ENCODE peak calls at places on chromosomes 1 and 21, in four cellular contexts. B is HEK293T, G is K562, I is WTC11. Z is an unnamed sample.

GRCh38 chr21:33975548-33976081 is 60.0 kb upstream of the ATP5PO start:
- DNase-seq in B (no peak), G (no peak), I (no peak), Z (no peak)

GRCh38 chr1:66250075-66250474 is 283.9 kb upstream of the SGIP1 start:
- DNase-seq in B (no peak), G (no peak), I (no peak), Z (no peak)

GRCh38 chr1:115713906-115714305 is 54.6 kb downstream of the CASQ2 start:
- DNase-seq in B (no peak), G (no peak), I (no peak), Z (no peak)

GRCh38 chr1:47809301-47810084 is 187.7 kb downstream of the TRABD2B start:
- DNase-seq in B (no peak), G (no peak), I (no peak), Z (peak; percentile 21)

GRCh38 chr1:198147216-198147615 is 9.6 kb upstream of the NEK7 start:
- DNase-seq in B (no peak), G (no peak), I (no peak), Z (no peak)

GRCh38 chr1:84721152-84721551 is 30.9 kb upstream of the SSX2IP start:
- DNase-seq in B (no peak), G (peak; percentile 28), I (no peak), Z (peak; percentile 6)

GRCh38 chr1:916173-917075 is 7.3 kb upstream of the SAMD11 start:
- DNase-seq in B (peak; percentile 66), G (peak; percentile 48), I (no peak), Z (no peak)

GRCh38 chr1:182279724-182280506 is 111.7 kb downstream of the GLUL start:
- DNase-seq in B (no peak), G (no peak), I (no peak), Z (peak; percentile 91)

GRCh38 chr1:160091666-160092223 is 6.7 kb downstream of the IGSF8 start:
- DNase-seq in B (no peak), G (no peak), I (no peak), Z (no peak)

GRCh38 chr1:89727517-89728312 is 93.1 kb upstream of the LRRC8D start:
- DNase-seq in B (no peak), G (no peak), I (no peak), Z (no peak)

GRCh38 chr21:25515484-25516405 is 91.5 kb downstream of the MRPL39 start:
- DNase-seq in B (no peak), G (no peak), I (no peak), Z (no peak)

GRCh38 chr1:67853704-67854103 is 20.4 kb upstream of the GNG12 start:
- DNase-seq in B (peak; percentile 88), G (peak; percentile 77), I (peak; percentile 95), Z (peak; percentile 25)

GRCh38 chr1:204641936-204642335 is 43.6 kb downstream of the LRRN2 start:
- DNase-seq in B (no peak), G (no peak), I (no peak), Z (no peak)

GRCh38 chr1:38062361-38063288 is 16.0 kb upstream of the POU3F1 start:
- DNase-seq in B (no peak), G (no peak), I (no peak), Z (no peak)

GRCh38 chr1:230145505-230145899 is 78.5 kb downstream of the GALNT2 start:
- DNase-seq in B (no peak), G (no peak), I (no peak), Z (no peak)

GRCh38 chr1:165815725-165816124 is 11.7 kb upstream of the UCK2 start:
- DNase-seq in B (no peak), G (no peak), I (no peak), Z (no peak)

GRCh38 chr21:34536820-34537219 is 24.8 kb upstream of the KCNE1 start:
- DNase-seq in B (no peak), G (no peak), I (no peak), Z (peak; percentile 43)

GRCh38 chr1:975896-976683 is 5.8 kb downstream of the PERM1 start:
- DNase-seq in B (peak; percentile 84), G (peak; percentile 51), I (peak; percentile 74), Z (peak; percentile 39)

GRCh38 chr1:241902376-241903067 is 54.5 kb downstream of the EXO1 start:
- DNase-seq in B (no peak), G (no peak), I (no peak), Z (no peak)

DNA sequence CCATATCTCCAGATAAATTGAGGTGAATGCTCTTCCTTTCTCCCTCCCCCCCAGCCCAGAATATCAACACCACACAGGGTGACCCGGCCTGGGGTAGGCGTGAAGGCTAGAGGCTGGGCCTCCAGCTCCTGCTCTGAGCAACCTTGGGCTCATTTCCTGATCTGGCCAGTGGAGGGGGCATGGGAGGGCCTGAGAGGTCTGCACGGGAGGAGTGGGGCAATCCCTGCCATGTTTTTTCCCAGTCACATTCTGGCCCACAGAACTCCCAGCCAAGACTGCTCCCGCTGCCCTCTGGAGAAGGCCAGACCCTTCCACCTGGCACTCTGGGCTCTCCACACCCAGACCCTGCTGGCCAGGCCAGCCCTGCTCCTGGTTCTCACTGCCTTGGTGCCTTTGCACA is 3.9 kb downstream of the CLDN19 start:
- DNase-seq in B (peak; percentile 58), G (peak; percentile 75), I (peak; percentile 55), Z (peak; percentile 25)
- TF ChIP-seq SP1 in B (no peak), G (no peak), I (no peak), Z (no peak)

GRCh38 chr1:18530567-18531502 is 50.1 kb downstream of the KLHDC7A start:
- DNase-seq in B (no peak), G (peak; percentile 63), I (peak; percentile 43), Z (peak; percentile 21)
- TF ChIP-seq SP1 in B (no peak), G (no peak), I (no peak), Z (no peak)

GRCh38 chr1:162373541-162374375 is 2.9 kb downstream of the SPATA46 start:
- DNase-seq in B (no peak), G (peak; percentile 54), I (no peak), Z (no peak)
- TF ChIP-seq SP1 in B (no peak), G (no peak), I (no peak), Z (no peak)

DNA sequence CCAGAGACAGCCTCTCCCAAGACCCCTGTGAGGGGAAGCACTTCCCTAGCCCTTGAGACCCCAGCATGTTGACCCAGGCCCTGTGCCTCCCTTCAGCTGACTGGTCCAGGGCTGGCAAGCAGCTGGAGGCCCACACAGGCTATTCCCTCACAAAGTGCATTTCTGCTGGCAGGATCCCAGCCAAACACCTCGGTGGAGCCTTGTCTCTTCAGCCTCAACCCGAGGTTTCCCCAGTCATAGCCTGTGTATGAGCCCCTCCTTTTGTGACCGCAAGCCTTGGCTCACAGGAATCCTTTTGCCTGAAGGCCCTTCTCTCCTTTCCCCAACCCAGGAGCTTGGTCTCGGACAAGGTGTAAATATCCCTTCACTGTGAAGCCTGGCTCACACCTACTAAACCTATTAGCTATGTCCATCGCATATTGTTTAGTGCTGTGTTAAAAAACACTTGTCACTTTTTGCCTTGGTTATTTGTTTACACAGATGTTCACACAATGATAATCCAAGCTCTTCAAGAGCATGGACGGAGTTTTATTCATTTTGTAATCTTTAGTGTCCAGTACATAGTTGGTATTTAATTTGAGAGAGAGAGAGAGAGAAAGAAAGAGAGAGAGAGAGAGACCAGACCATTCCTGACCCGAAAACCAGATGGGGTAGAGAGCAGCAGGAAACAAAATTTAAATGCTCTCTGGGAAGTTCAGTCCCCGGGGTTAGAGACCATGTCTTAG is 8.5 kb upstream of the CD247 start:
- DNase-seq in B (no peak), G (peak; percentile 18), I (no peak), Z (no peak)
- TF ChIP-seq SP1 in B (no peak), G (no peak), I (no peak), Z (no peak)

GRCh38 chr1:98794196-98794886 is 132.8 kb downstream of the SNX7 start:
- DNase-seq in B (peak; percentile 69), G (peak; percentile 19), I (peak; percentile 29), Z (peak; percentile 42)
- TF ChIP-seq SP1 in B (no peak), G (no peak), I (no peak), Z (no peak)

GRCh38 chr1:172561252-172561651 is 28.3 kb downstream of the SUCO start:
- DNase-seq in B (no peak), G (no peak), I (no peak), Z (no peak)
- TF ChIP-seq SP1 in B (no peak), G (no peak), I (no peak), Z (no peak)